ENCODE peak calls at places on chromosomes 2 and 18, in seven cellular contexts. U, K, D, F, E, I and R are unnamed samples.

GRCh38 chr2:235609746-235610145 is 115.9 kb downstream of the AGAP1 start:
- DNase-seq in U (no peak), E (no peak), F (no peak), I (no peak), K (no peak), D (no peak), R (no peak)

GRCh38 chr2:96685592-96686459 is 43.3 kb downstream of the FER1L5 start:
- DNase-seq in D (peak; percentile 65), K (peak; percentile 8), I (peak; percentile 60), E (no peak), F (no peak), U (no peak), R (peak; percentile 86)

GRCh38 chr2:71611247-71611646 is 157.9 kb downstream of the DYSF start:
- DNase-seq in E (no peak), D (no peak), I (no peak), U (no peak), K (no peak), F (no peak), R (peak; percentile 37)

GRCh38 chr2:233692648-233693047 is at the start of gene UGT1A6:
- DNase-seq in E (no peak), K (no peak), D (no peak), I (no peak), U (no peak), F (no peak), R (no peak)

GRCh38 chr2:73031725-73032701 is 39.5 kb downstream of the SFXN5 start:
- DNase-seq in K (no peak), I (no peak), F (no peak), E (no peak), U (no peak), D (peak; percentile 69), R (no peak)

GRCh38 chr2:214378455-214379103 is 32.3 kb upstream of the VWC2L start:
- DNase-seq in K (no peak), I (peak; percentile 27), D (no peak), F (no peak), U (peak; percentile 91), E (peak; percentile 88), R (no peak)

GRCh38 chr18:22745966-22746365 is 187.2 kb upstream of the RBBP8 start:
- DNase-seq in K (no peak), F (no peak), U (no peak), D (no peak), I (no peak), E (no peak), R (no peak)

GRCh38 chr2:120949027-120949956 is 213.6 kb downstream of the GLI2 start:
- DNase-seq in E (no peak), I (peak; percentile 28), F (no peak), K (no peak), D (no peak), U (peak; percentile 29), R (peak; percentile 88)

GRCh38 chr18:37564796-37565137 is 831 bp downstream of the CELF4 start:
- DNase-seq in U (peak; percentile 4), I (peak; percentile 95), K (peak; percentile 45), F (peak; percentile 21), D (peak; percentile 86), E (peak; percentile 34), R (peak; percentile 91)

GRCh38 chr2:70190086-70190412 is 770 bp downstream of the C2orf42 start:
- DNase-seq in I (peak; percentile 45), U (no peak), D (peak; percentile 35), F (peak; percentile 33), E (no peak), K (no peak), R (no peak)

GRCh38 chr18:68738572-68738971 is 23.7 kb upstream of the TMX3 start:
- DNase-seq in F (no peak), E (no peak), I (no peak), K (no peak), D (no peak), U (no peak), R (peak; percentile 27)

GRCh38 chr2:216222650-216223352 is 113.7 kb downstream of the XRCC5 start:
- DNase-seq in K (peak; percentile 58), U (peak; percentile 36), F (peak; percentile 67), E (peak; percentile 41), D (no peak), I (peak; percentile 63), R (no peak)

GRCh38 chr2:196112408-196113039 is 43.9 kb upstream of the DNAH7 start:
- DNase-seq in U (peak; percentile 61), K (peak; percentile 90), D (no peak), I (peak; percentile 66), F (peak; percentile 81), E (peak; percentile 55), R (peak; percentile 77)

GRCh38 chr2:64036343-64036742 is 17.1 kb upstream of the VPS54 start:
- DNase-seq in I (no peak), E (peak; percentile 78), F (peak; percentile 89), K (peak; percentile 88), U (peak; percentile 74), D (no peak), R (peak; percentile 73)

GRCh38 chr2:234102112-234102511 is 51.6 kb downstream of the SPP2 start:
- DNase-seq in E (peak; percentile 70), D (peak; percentile 33), U (peak; percentile 65), F (no peak), K (no peak), I (peak; percentile 12), R (no peak)

GRCh38 chr2:230664128-230664527 is 48.5 kb upstream of the CAB39 start:
- DNase-seq in F (peak; percentile 75), K (peak; percentile 74), E (no peak), U (no peak), D (no peak), I (no peak), R (no peak)

GRCh38 chr18:54086046-54086802 is 138.2 kb downstream of the MBD2 start:
- DNase-seq in E (no peak), F (no peak), U (no peak), K (no peak), I (no peak), D (no peak), R (no peak)

GRCh38 chr2:15952451-15953142 is 12.2 kb downstream of the MYCN start:
- DNase-seq in E (no peak), F (no peak), D (no peak), I (no peak), K (no peak), U (no peak), R (no peak)

GRCh38 chr2:120012771-120013568 is at the start of gene EPB41L5:
- DNase-seq in U (peak; percentile 96), I (peak; percentile 97), F (peak; percentile 93), E (peak; percentile 94), K (peak; percentile 95), D (peak; percentile 98), R (peak; percentile 98)

GRCh38 chr2:77370505-77370904 is 151.7 kb downstream of the LRRTM4 start:
- DNase-seq in U (no peak), F (no peak), E (no peak), I (no peak), D (no peak), K (no peak), R (no peak)

GRCh38 chr2:464562-465309 is 176.8 kb upstream of the ALKAL2 start:
- DNase-seq in U (no peak), E (no peak), D (no peak), F (no peak), K (no peak), I (no peak), R (no peak)

GRCh38 chr18:28109781-28110460 is 67.0 kb downstream of the CDH2 start:
- DNase-seq in I (no peak), E (no peak), F (no peak), U (no peak), K (peak; percentile 55), D (no peak), R (no peak)

DNA sequence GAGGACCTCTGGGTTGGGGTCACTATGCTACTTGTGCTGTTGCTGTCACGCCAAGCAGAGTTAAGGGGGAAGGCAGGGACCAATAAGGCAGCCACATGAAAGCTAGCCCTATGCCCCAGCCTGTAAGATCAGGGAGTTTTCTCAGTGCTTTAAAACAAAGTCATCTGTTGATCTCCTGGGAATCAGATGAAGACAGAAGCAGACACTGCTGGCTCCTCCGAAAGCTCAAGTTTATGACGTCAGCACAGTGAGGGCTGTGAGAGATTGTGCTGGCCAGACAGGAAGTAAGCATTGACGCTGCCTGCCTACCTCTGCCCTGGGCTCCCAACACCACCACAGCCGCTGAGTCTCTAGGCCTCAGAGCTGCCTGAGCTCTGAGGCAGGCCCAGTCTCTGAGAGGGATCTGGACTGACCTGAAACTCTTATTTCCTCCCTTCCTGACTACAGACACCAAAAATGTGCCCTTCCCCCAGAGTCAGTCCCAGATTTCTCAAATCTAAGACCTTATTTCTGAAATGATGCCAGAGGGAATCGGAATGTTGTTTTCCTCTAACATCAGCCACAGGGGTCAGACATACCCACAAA is 118.1 kb upstream of the EPAS1 start:
- DNase-seq in F (peak; percentile 99), E (peak; percentile 58), U (peak; percentile 86), I (no peak), D (peak; percentile 83), K (peak; percentile 96), R (peak; percentile 93)
- H2AFZ ChIP-seq in F (peak overlapping the region; percentile 91), E (peak overlapping the region; percentile 83), U (peak overlapping the region; percentile 2), I (no peak overlapping the region), D (no peak overlapping the region), K (peak overlapping the region; percentile 0), R (peak overlapping the region; percentile 62)

GRCh38 chr2:26605195-26605968 is 35.8 kb downstream of the CIB4 start:
- DNase-seq in K (peak; percentile 36), D (peak; percentile 75), U (peak; percentile 81), F (peak; percentile 48), I (peak; percentile 91), E (peak; percentile 35), R (peak; percentile 63)

GRCh38 chr2:26598336-26599006 is 42.7 kb downstream of the CIB4 start:
- DNase-seq in F (no peak), I (no peak), U (no peak), K (no peak), E (no peak), D (no peak), R (no peak)

GRCh38 chr2:26599387-26599786 is 41.8 kb downstream of the CIB4 start:
- DNase-seq in U (no peak), F (no peak), E (no peak), D (no peak), I (no peak), K (no peak), R (no peak)

GRCh38 chr2:26605969-26606846 is 35.0 kb downstream of the CIB4 start:
- DNase-seq in F (no peak), U (no peak), E (no peak), K (no peak), I (no peak), D (no peak), R (no peak)

GRCh38 chr2:26602575-26602974 is 38.6 kb downstream of the CIB4 start:
- DNase-seq in K (no peak), I (no peak), D (no peak), E (no peak), F (no peak), U (no peak), R (no peak)
- TF ChIP-seq CTCF in K (no peak), I (no peak), D (no peak), E (no peak), F (no peak), U (no peak), R (no peak)

GRCh38 chr18:31233550-31234306 is 71.1 kb upstream of the DSC1 start:
- DNase-seq in E (no peak), I (no peak), U (no peak), D (no peak), K (no peak), F (no peak), R (no peak)
- H3K4me2 ChIP-seq in E (no peak overlapping the region), I (no peak overlapping the region), U (no peak overlapping the region), D (peak overlapping the region; percentile 61), K (no peak overlapping the region), F (peak overlapping the region; percentile 44), R (no peak overlapping the region)

DNA sequence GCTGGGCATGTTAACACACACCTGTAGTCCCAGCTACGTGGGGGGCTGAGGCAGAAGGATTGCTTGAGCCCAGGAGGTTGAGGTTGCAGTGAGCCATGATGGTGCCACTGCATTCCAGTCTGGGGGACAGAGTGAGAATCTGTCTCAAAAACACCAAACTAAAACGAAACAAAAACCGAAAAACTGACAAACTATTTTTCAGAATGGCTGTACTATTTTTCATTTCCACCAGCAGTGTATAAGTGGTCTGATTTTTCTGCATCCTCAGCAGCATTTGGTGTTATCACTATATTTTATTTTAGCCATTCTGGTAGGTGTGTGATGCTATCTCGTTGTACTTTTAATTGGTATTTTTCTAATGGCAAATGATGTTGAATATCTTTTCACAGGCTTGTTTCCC is 95.2 kb downstream of the PDCL3 start:
- DNase-seq in I (no peak), E (no peak), U (no peak), F (no peak), D (no peak), K (no peak), R (no peak)
- H2AFZ ChIP-seq in I (no peak overlapping the region), E (no peak overlapping the region), U (no peak overlapping the region), F (no peak overlapping the region), D (no peak overlapping the region), K (no peak overlapping the region), R (no peak overlapping the region)